ENCODE peak calls at places on chromosomes 16 and 17, in nine cellular contexts. S is left ventricle myocardium inferior, G is SK-N-SH, U is prostate gland, T is H7, F is GM04504, C is endothelial cell, B is left colon, N is HCEC 1CT. Z is an unnamed sample.

GRCh38 chr17:73747221-73748002 is 103.2 kb upstream of the SDK2 start:
- DNase-seq in B (no peak), U (no peak), G (no peak), C (no peak), T (no peak), N (no peak), F (no peak), S (peak), Z (no peak)

GRCh38 chr16:88581033-88581432 is 10.8 kb downstream of the ZC3H18 start:
- DNase-seq in T (no peak), N (no peak), U (no peak), B (no peak), G (no peak), S (no peak), F (no peak), C (no peak), Z (no peak)

GRCh38 chr17:48335858-48336500 is 94.0 kb downstream of the SKAP1 start:
- DNase-seq in N (peak), G (peak), S (no peak), U (no peak), F (peak), C (no peak), B (no peak), T (peak), Z (no peak)

GRCh38 chr17:56893503-56893902 is 20.3 kb downstream of the TRIM25 start:
- DNase-seq in U (no peak), B (no peak), G (no peak), S (no peak), T (peak), C (no peak), N (no peak), F (no peak), Z (no peak)

GRCh38 chr17:9355841-9356240 is 219.8 kb downstream of the STX8 start:
- DNase-seq in B (no peak), T (no peak), U (no peak), F (no peak), G (no peak), C (no peak), N (no peak), S (no peak), Z (no peak)

GRCh38 chr16:1105888-1106620 is 10.0 kb upstream of the C1QTNF8 start:
- DNase-seq in G (peak), N (peak), S (peak), B (peak), F (peak), U (peak), T (peak), C (peak), Z (no peak)

GRCh38 chr16:56355221-56355620 is 70.1 kb downstream of the AMFR start:
- DNase-seq in B (peak), T (peak), S (no peak), U (no peak), N (no peak), G (peak), C (no peak), F (no peak), Z (no peak)

GRCh38 chr16:54437921-54438320 is 151.3 kb upstream of the IRX3 start:
- DNase-seq in S (no peak), U (no peak), N (no peak), B (no peak), F (no peak), T (no peak), G (no peak), C (no peak), Z (no peak)

GRCh38 chr17:78748730-78749317 is 33.2 kb downstream of the CYTH1 start:
- DNase-seq in S (peak), B (peak), G (no peak), U (peak), F (peak), C (no peak), T (no peak), N (peak), Z (no peak)

GRCh38 chr16:12498077-12498476 is 305.6 kb downstream of the CPPED1 start:
- DNase-seq in C (no peak), S (no peak), G (no peak), U (no peak), B (no peak), N (no peak), F (no peak), T (no peak), Z (no peak)

GRCh38 chr17:3602499-3602898 is 6.7 kb downstream of the TRPV1 start:
- DNase-seq in T (peak), C (no peak), N (peak), U (no peak), B (no peak), G (peak), S (no peak), F (no peak), Z (no peak)

GRCh38 chr17:34883106-34884000 is 77.9 kb downstream of the CCT6B start:
- DNase-seq in S (no peak), B (no peak), N (no peak), T (peak), C (no peak), U (no peak), G (no peak), F (no peak), Z (no peak)